ENCODE peak calls at places on chromosome 16, in nine cellular contexts. N is neural crest cell; X is T-helper 1 cell; K is ACHN; E is stimulated activated CD4-positive, alpha-beta T cell treated with anti-CD3 and anti-CD28 coated beads, Interleukin-4, amount 100 ng/mL, for 24 hours; D is AG08396; F is NCI-H1694; I is H1; M is endodermal cell. J is an unnamed sample.

GRCh38 chr16:70750893-70751467 is 50.0 kb downstream of the VAC14 start:
- DNase-seq in X (no peak), I (no peak), D (peak), M (no peak), E (no peak), K (peak), N (no peak), F (no peak), J (peak)

GRCh38 chr16:84730406-84731106 is 30.8 kb downstream of the USP10 start:
- DNase-seq in M (no peak), F (no peak), K (peak), E (peak), D (peak), I (peak), X (peak), N (no peak), J (peak)

GRCh38 chr16:88558457-88559442 is 11.5 kb upstream of the ZC3H18 start:
- DNase-seq in K (peak), N (no peak), E (no peak), F (no peak), D (peak), I (no peak), X (no peak), M (peak), J (peak)

GRCh38 chr16:88282221-88283041 is 100.3 kb upstream of the ZNF469 start:
- DNase-seq in N (no peak), K (no peak), X (no peak), D (peak), I (no peak), F (no peak), E (no peak), M (no peak), J (peak)

GRCh38 chr16:47460301-47460754 is 535 bp downstream of the ITFG1 start:
- DNase-seq in N (no peak), F (no peak), D (peak), E (no peak), M (no peak), K (peak), X (no peak), I (no peak), J (peak)

GRCh38 chr16:85395913-85396878 is 216.9 kb upstream of the GSE1 start:
- DNase-seq in N (no peak), K (no peak), I (peak), F (no peak), M (peak), X (no peak), D (peak), E (no peak), J (peak)

GRCh38 chr16:87358696-87359095 is 24.9 kb downstream of the FBXO31 start:
- DNase-seq in N (no peak), M (no peak), D (no peak), K (no peak), X (no peak), E (no peak), F (no peak), I (no peak), J (no peak)

GRCh38 chr16:11677451-11677951 is 9.2 kb downstream of the SNN start:
- DNase-seq in E (no peak), F (no peak), M (no peak), I (no peak), K (peak), D (peak), N (no peak), X (no peak), J (peak)

GRCh38 chr16:27472091-27473020 is 70.4 kb downstream of the IL21R start:
- DNase-seq in E (no peak), K (no peak), X (no peak), I (no peak), D (no peak), F (no peak), M (no peak), N (no peak), J (no peak)

GRCh38 chr16:2813661-2814288 is 3.3 kb upstream of the PRSS21 start:
- DNase-seq in D (no peak), K (no peak), M (peak), X (no peak), E (no peak), F (no peak), I (no peak), N (no peak), J (no peak)

GRCh38 chr16:2252806-2253148 is 1.4 kb upstream of the ECI1 start:
- DNase-seq in K (peak), N (no peak), M (no peak), F (no peak), E (no peak), X (no peak), D (no peak), I (no peak), J (peak)

GRCh38 chr16:80570106-80570478 is 29.3 kb downstream of the DYNLRB2 start:
- DNase-seq in X (peak), N (no peak), D (peak), I (no peak), M (no peak), K (no peak), E (no peak), F (no peak), J (peak)

GRCh38 chr16:84247844-84248243 is 8.0 kb upstream of the KCNG4 start:
- DNase-seq in I (no peak), F (no peak), K (peak), E (no peak), X (no peak), M (no peak), N (no peak), D (no peak), J (peak)

GRCh38 chr16:81456523-81457325 is 12.1 kb downstream of the CMIP start:
- DNase-seq in X (no peak), M (no peak), N (no peak), D (no peak), F (no peak), I (no peak), K (no peak), E (no peak), J (no peak)

GRCh38 chr16:47065766-47066688 is 77.7 kb downstream of the NETO2 start:
- DNase-seq in N (no peak), E (no peak), K (no peak), X (no peak), F (no peak), I (peak), M (peak), D (no peak), J (no peak)

GRCh38 chr16:81604960-81605383 is 160.4 kb downstream of the CMIP start:
- DNase-seq in F (no peak), K (no peak), N (no peak), X (no peak), E (no peak), I (no peak), D (peak), M (no peak), J (peak)

GRCh38 chr16:29995330-29995910 is at the start of gene HIRIP3:
- DNase-seq in N (peak), F (peak), M (peak), E (peak), D (peak), X (peak), K (peak), I (peak), J (peak)

GRCh38 chr16:56203052-56203451 is 11.8 kb downstream of the GNAO1 start:
- DNase-seq in N (no peak), E (peak), I (peak), D (peak), M (peak), F (peak), X (peak), K (peak), J (no peak)

GRCh38 chr16:81641403-81642106 is 137.5 kb upstream of the PLCG2 start:
- DNase-seq in N (no peak), I (no peak), E (no peak), X (no peak), M (peak), F (no peak), K (no peak), D (no peak), J (no peak)

GRCh38 chr16:89890886-89891657 is 17.7 kb downstream of the TCF25 start:
- DNase-seq in K (no peak), E (no peak), M (no peak), N (no peak), D (no peak), F (no peak), I (no peak), X (no peak), J (no peak)

GRCh38 chr16:70421473-70422311 is 17.2 kb downstream of the ST3GAL2 start:
- DNase-seq in X (no peak), E (no peak), F (no peak), N (no peak), K (no peak), I (no peak), D (no peak), M (no peak), J (no peak)

GRCh38 chr16:75644240-75645012 is 3.0 kb downstream of the KARS1 start:
- DNase-seq in K (no peak), D (no peak), F (no peak), E (no peak), I (no peak), X (peak), N (no peak), M (no peak), J (no peak)

GRCh38 chr16:22674832-22675191 is 139.2 kb upstream of the HS3ST2 start:
- DNase-seq in D (no peak), N (no peak), F (no peak), M (no peak), I (peak), E (no peak), X (no peak), K (no peak), J (no peak)

GRCh38 chr16:4176794-4177438 is 60.7 kb upstream of the ADCY9 start:
- DNase-seq in M (peak), I (no peak), D (peak), X (no peak), E (peak), K (peak), N (no peak), F (no peak), J (peak)

GRCh38 chr16:86584071-86584685 is 5.8 kb downstream of the FOXL1 start:
- DNase-seq in F (no peak), I (no peak), D (no peak), E (no peak), K (no peak), X (no peak), N (no peak), M (no peak), J (peak)

GRCh38 chr16:19520861-19521331 is 1.0 kb downstream of the GDE1 start:
- DNase-seq in M (no peak), D (no peak), I (no peak), X (peak), N (no peak), E (no peak), F (no peak), K (peak), J (no peak)

GRCh38 chr16:11094075-11094593 is 149.8 kb downstream of the CLEC16A start:
- DNase-seq in I (no peak), F (no peak), N (no peak), X (peak), K (no peak), M (no peak), D (peak), E (peak), J (peak)

GRCh38 chr16:67431805-67432476 is 1.0 kb downstream of the HSD11B2 start:
- DNase-seq in N (no peak), M (peak), K (no peak), F (no peak), I (no peak), D (peak), X (no peak), E (no peak), J (no peak)

GRCh38 chr16:77037696-77038347 is 153.2 kb upstream of the MON1B start:
- DNase-seq in F (no peak), I (no peak), E (no peak), K (no peak), X (no peak), D (no peak), N (no peak), M (peak), J (no peak)

GRCh38 chr16:54346046-54346445 is 59.5 kb upstream of the IRX3 start:
- DNase-seq in I (no peak), D (no peak), K (no peak), E (no peak), M (no peak), X (no peak), F (no peak), N (no peak), J (no peak)

GRCh38 chr16:28260193-28260592 is 32.1 kb upstream of the SBK1 start:
- DNase-seq in M (peak), X (no peak), N (no peak), I (no peak), K (no peak), F (no peak), D (no peak), E (no peak), J (no peak)

GRCh38 chr16:57366544-57367040 is 5.7 kb upstream of the CX3CL1 start:
- DNase-seq in E (no peak), D (no peak), I (no peak), N (no peak), F (no peak), K (no peak), X (no peak), M (no peak), J (no peak)